ENCODE peak calls at places on chromosomes 12 and 14, in eight cellular contexts. F is body of pancreas, M is uterus, Y is esophagus squamous epithelium, S is cardiac muscle cell, J is stomach, C is transverse colon, H is upper lobe of left lung. D is an unnamed sample. For H3K4me1, the result is how much of the 10 kb centered on the place peaks cover.

GRCh38 chr12:117622087-117622486 is 260.7 kb upstream of the NOS1 start:
- DNase-seq in F (no peak), M (no peak), Y (no peak), S (no peak), J (no peak), C (no peak), H (no peak), D (no peak)

GRCh38 chr12:80698847-80699542 is 8.4 kb upstream of the MYF6 start:
- DNase-seq in F (no peak), M (no peak), Y (no peak), S (no peak), J (no peak), C (no peak), H (no peak), D (no peak)

GRCh38 chr12:6961278-6961694 is 9.2 kb downstream of the PHB2 start:
- DNase-seq in F (peak), M (peak), Y (no peak), S (no peak), J (peak), C (peak), H (peak), D (peak)

GRCh38 chr12:30010071-30011052 is 226.6 kb upstream of the TMTC1 start:
- DNase-seq in F (no peak), M (no peak), Y (no peak), S (no peak), J (no peak), C (no peak), H (no peak), D (no peak)

GRCh38 chr12:8554451-8555195 is 13.9 kb upstream of the CLEC4E start:
- DNase-seq in F (no peak), M (no peak), Y (no peak), S (no peak), J (no peak), C (no peak), H (no peak), D (no peak)

GRCh38 chr14:50946234-50946935 is 2.1 kb upstream of the PYGL start:
- DNase-seq in F (no peak), M (no peak), Y (no peak), S (no peak), J (no peak), C (no peak), H (no peak), D (no peak)

GRCh38 chr12:28145211-28145610 is 45.0 kb upstream of the CCDC91 start:
- DNase-seq in F (no peak), M (no peak), Y (no peak), S (no peak), J (no peak), C (no peak), H (no peak), D (no peak)

GRCh38 chr12:20320552-20320951 is 47.8 kb upstream of the PDE3A start:
- DNase-seq in F (no peak), M (no peak), Y (no peak), S (no peak), J (no peak), C (no peak), H (no peak), D (no peak)

GRCh38 chr12:32559434-32559833 is 119.7 kb upstream of the DNM1L start:
- DNase-seq in F (no peak), M (no peak), Y (no peak), S (no peak), J (no peak), C (no peak), H (no peak), D (no peak)

GRCh38 chr14:88228519-88229236 is 94.4 kb downstream of the KCNK10 start:
- DNase-seq in F (no peak), M (no peak), Y (no peak), S (no peak), J (no peak), C (no peak), H (no peak), D (no peak)

GRCh38 chr14:51298895-51299294 is 58.8 kb downstream of the TMX1 start:
- DNase-seq in F (no peak), M (no peak), Y (no peak), S (no peak), J (no peak), C (no peak), H (no peak), D (no peak)

GRCh38 chr14:63727231-63727735 is 582 bp downstream of the SGPP1 start:
- DNase-seq in F (peak), M (peak), Y (no peak), S (peak), J (peak), C (peak), H (peak), D (peak)

GRCh38 chr14:53174918-53175317 is 21.8 kb upstream of the DDHD1 start:
- DNase-seq in F (no peak), M (no peak), Y (no peak), S (peak), J (no peak), C (no peak), H (no peak), D (no peak)

GRCh38 chr14:74292061-74292460 is 10.7 kb downstream of the ABCD4 start:
- DNase-seq in F (no peak), M (no peak), Y (no peak), S (no peak), J (no peak), C (no peak), H (no peak), D (no peak)

GRCh38 chr12:91685917-91686316 is 459.7 kb downstream of the BTG1 start:
- DNase-seq in F (no peak), M (no peak), Y (no peak), S (no peak), J (no peak), C (no peak), H (no peak), D (no peak)

GRCh38 chr12:90978117-90978770 is 23.3 kb upstream of the CCER1 start:
- DNase-seq in F (no peak), M (peak), Y (no peak), S (peak), J (no peak), C (no peak), H (no peak), D (no peak)

GRCh38 chr14:29925736-29926135 is 1.9 kb downstream of the PRKD1 start:
- DNase-seq in F (no peak), M (no peak), Y (no peak), S (no peak), J (no peak), C (no peak), H (no peak), D (no peak)

GRCh38 chr12:115204957-115205754 is 521.2 kb upstream of the TBX3 start:
- DNase-seq in F (no peak), M (no peak), Y (no peak), S (no peak), J (no peak), C (no peak), H (no peak), D (no peak)

GRCh38 chr14:71206123-71206522 is 298.9 kb downstream of the PCNX1 start:
- DNase-seq in F (no peak), M (no peak), Y (no peak), S (no peak), J (no peak), C (no peak), H (no peak), D (no peak)

GRCh38 chr12:116370004-116370404 is 92.5 kb upstream of the MED13L start:
- DNase-seq in F (no peak), M (no peak), Y (no peak), S (no peak), J (no peak), C (no peak), H (no peak), D (no peak)

GRCh38 chr12:118164798-118165486 is 29.0 kb downstream of the PEBP1 start:
- DNase-seq in F (no peak), M (no peak), Y (no peak), S (peak), J (no peak), C (no peak), H (no peak), D (no peak)

GRCh38 chr12:88108021-88108420 is 33.9 kb downstream of the CEP290 start:
- DNase-seq in F (no peak), M (no peak), Y (no peak), S (no peak), J (no peak), C (no peak), H (no peak), D (no peak)

GRCh38 chr12:24905431-24905830 is 43.5 kb downstream of the BCAT1 start:
- DNase-seq in F (no peak), M (no peak), Y (no peak), S (no peak), J (no peak), C (no peak), H (no peak), D (no peak)

GRCh38 chr12:1122803-1123202 is 131.8 kb downstream of the ERC1 start:
- DNase-seq in F (peak), M (no peak), Y (no peak), S (peak), J (no peak), C (no peak), H (no peak), D (no peak)

GRCh38 chr12:27006797-27007467 is 7.3 kb downstream of the TM7SF3 start:
- DNase-seq in F (no peak), M (no peak), Y (no peak), S (no peak), J (no peak), C (no peak), H (no peak), D (no peak)

GRCh38 chr12:24921251-24922038 is 27.5 kb downstream of the BCAT1 start:
- DNase-seq in F (no peak), M (no peak), Y (no peak), S (no peak), J (no peak), C (no peak), H (no peak), D (no peak)

GRCh38 chr12:93622485-93622884 is 50.0 kb downstream of the SOCS2 start:
- DNase-seq in F (no peak), M (no peak), Y (no peak), S (no peak), J (no peak), C (no peak), H (no peak), D (no peak)

GRCh38 chr14:66649515-66649914 is 141.6 kb downstream of the GPHN start:
- DNase-seq in F (no peak), M (no peak), Y (no peak), S (no peak), J (no peak), C (no peak), H (no peak), D (no peak)

GRCh38 chr12:47741340-47741703 is 16.0 kb upstream of the ENDOU start:
- DNase-seq in F (peak), M (peak), Y (no peak), S (peak), J (peak), C (peak), H (peak), D (peak)

GRCh38 chr14:76961631-76962302 is 66.7 kb downstream of the IRF2BPL start:
- DNase-seq in F (peak), M (peak), Y (peak), S (peak), J (peak), C (peak), H (peak), D (peak)

GRCh38 chr14:64952598-64953309 is 10.2 kb upstream of the GPX2 start:
- DNase-seq in F (no peak), M (no peak), Y (no peak), S (no peak), J (no peak), C (no peak), H (no peak), D (no peak)

GRCh38 chr12:87661770-87662402 is 367.3 kb downstream of the C12orf50 start:
- DNase-seq in F (no peak), M (no peak), Y (no peak), S (no peak), J (no peak), C (no peak), H (no peak), D (no peak)

GRCh38 chr14:57068511-57068910 is 200.2 kb downstream of the EXOC5 start:
- DNase-seq in F (no peak), M (no peak), Y (no peak), S (no peak), J (no peak), C (no peak), H (no peak), D (no peak)

GRCh38 chr12:57497223-57498142 is 9.6 kb downstream of the MARS1 start:
- DNase-seq in F (no peak), M (no peak), Y (no peak), S (no peak), J (no peak), C (no peak), H (no peak), D (no peak)

GRCh38 chr12:84079621-84080020 is 833.0 kb downstream of the SLC6A15 start:
- DNase-seq in F (no peak), M (no peak), Y (no peak), S (no peak), J (no peak), C (no peak), H (no peak), D (no peak)

GRCh38 chr14:74638970-74639369 is 26.9 kb upstream of the LTBP2 start:
- DNase-seq in F (no peak), M (no peak), Y (no peak), S (no peak), J (no peak), C (no peak), H (no peak), D (no peak)

GRCh38 chr14:32382704-32383103 is 53.6 kb downstream of the AKAP6 start:
- DNase-seq in F (no peak), M (no peak), Y (no peak), S (peak), J (no peak), C (no peak), H (no peak), D (no peak)

GRCh38 chr12:8445731-8446130 is 10.0 kb upstream of the CLEC6A start:
- DNase-seq in F (no peak), M (no peak), Y (no peak), S (no peak), J (no peak), C (no peak), H (no peak), D (no peak)

DNA sequence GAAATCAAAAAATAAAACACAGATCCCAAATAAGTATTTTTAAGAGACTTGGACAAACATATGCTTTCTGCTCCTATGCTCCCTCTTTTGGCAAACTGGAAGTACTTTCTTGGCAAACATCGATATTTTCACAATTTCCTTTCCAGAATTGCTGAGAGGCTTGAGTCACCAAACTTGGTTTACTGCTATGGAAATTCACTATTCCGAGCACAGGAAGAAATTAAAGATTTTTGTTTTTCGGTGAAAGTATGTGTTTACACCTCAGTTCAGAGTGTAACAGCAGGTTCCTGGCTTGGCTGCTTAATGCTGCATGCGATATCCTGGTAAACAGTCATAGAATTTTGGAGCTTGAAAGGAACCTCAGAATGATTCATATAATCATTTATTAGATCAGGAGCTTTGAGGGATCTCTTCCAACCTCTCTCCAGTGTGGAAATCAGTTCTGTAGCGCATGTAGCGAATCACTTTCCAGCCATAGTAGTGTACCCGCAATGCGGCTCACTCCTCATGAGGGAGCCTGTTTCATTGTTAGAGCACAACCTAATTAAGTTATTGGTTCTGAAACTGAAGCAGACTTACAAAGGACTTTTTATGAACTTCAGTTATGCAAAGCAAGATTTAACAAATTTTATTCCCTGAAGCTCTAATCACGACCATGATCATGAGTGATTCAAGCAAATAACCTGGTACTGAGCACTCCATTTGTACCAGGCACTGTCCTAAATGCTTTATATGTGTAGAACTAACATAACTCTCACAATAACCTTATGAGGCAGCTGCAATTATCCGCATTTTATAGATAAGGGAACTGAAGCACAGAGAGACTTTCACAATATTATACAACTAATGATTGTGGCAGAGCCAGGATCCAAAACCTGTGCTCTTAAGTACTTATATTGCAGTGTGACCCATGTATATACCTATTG is 56.4 kb upstream of the ATP2A2 start:
- DNase-seq in F (no peak), M (peak), Y (no peak), S (no peak), J (no peak), C (no peak), H (no peak), D (no peak)
- H3K27ac ChIP-seq in F (peak), M (peak), Y (peak), S (peak), J (peak), C (peak), H (peak), D (peak)

GRCh38 chr12:106588771-106589170 is 6.0 kb downstream of the RFX4 start:
- DNase-seq in F (no peak), M (no peak), Y (no peak), S (no peak), J (no peak), C (no peak), H (no peak), D (no peak)
- H3K4me1 ChIP-seq in F (under half), M (under half), Y (under half), S (under half), J (under half), C (under half), H (under half), D (under half)

DNA sequence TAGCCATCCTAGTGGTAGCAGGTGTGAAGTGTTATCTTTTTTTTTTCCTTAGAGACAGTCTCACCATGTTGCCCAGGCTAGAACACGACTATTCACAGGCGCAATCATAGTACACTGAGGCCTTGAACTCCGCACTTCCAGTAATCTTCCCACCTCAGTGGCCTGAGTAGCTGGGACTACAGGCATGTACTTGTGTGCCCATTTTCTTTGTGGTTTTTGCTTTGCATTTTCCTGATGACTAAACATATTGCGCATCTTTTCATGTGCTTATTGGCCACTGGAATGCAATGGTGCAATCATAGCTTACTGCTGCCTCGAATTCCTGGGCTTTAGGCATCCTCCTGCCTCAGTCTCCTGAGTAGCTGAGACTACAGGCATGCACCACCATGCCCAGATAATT is 33.3 kb upstream of the GCH1 start:
- DNase-seq in F (no peak), M (no peak), Y (no peak), S (no peak), J (no peak), C (no peak), H (no peak), D (no peak)
- TF ChIP-seq CTCF in F (no peak), M (no peak), Y (no peak), S (no peak), J (no peak), C (no peak), H (no peak), D (no peak)

GRCh38 chr12:125033296-125033695 is 31.9 kb upstream of the AACS start:
- DNase-seq in F (no peak), M (no peak), Y (no peak), S (no peak), J (no peak), C (no peak), H (no peak), D (no peak)
- H3K27ac ChIP-seq in F (no peak), M (no peak), Y (no peak), S (no peak), J (no peak), C (no peak), H (no peak), D (no peak)

GRCh38 chr12:89578499-89578898 is 52.7 kb upstream of the POC1B start:
- DNase-seq in F (no peak), M (no peak), Y (no peak), S (no peak), J (no peak), C (no peak), H (no peak), D (no peak)

GRCh38 chr12:89573081-89573810 is 47.4 kb upstream of the POC1B start:
- DNase-seq in F (no peak), M (no peak), Y (no peak), S (no peak), J (no peak), C (no peak), H (no peak), D (no peak)

GRCh38 chr12:89576572-89577220 is 50.8 kb upstream of the POC1B start:
- DNase-seq in F (no peak), M (no peak), Y (no peak), S (no peak), J (no peak), C (no peak), H (no peak), D (no peak)

GRCh38 chr12:89574736-89575208 is 48.9 kb upstream of the POC1B start:
- DNase-seq in F (peak), M (no peak), Y (no peak), S (peak), J (no peak), C (no peak), H (no peak), D (no peak)

GRCh38 chr12:89575405-89575804 is 49.6 kb upstream of the POC1B start:
- DNase-seq in F (no peak), M (no peak), Y (no peak), S (no peak), J (no peak), C (no peak), H (no peak), D (no peak)
- H3K4me1 ChIP-seq in F (under half), M (under half), Y (under half), S (under half), J (under half), C (under half), H (under half), D (under half)